ENCODE peak calls at places on chromosomes 12 and 14, in seven cellular contexts. S is left ventricle myocardium inferior, R is progenitor cell of endocrine pancreas, B is choroid plexus epithelial cell, O is GM06990, W is tibial artery, M is A549. L is an unnamed sample.

GRCh38 chr12:104602901-104603300 is 146.2 kb downstream of the CHST11 start:
- DNase-seq in O (no peak), W (no peak), R (no peak), B (no peak), M (no peak), S (no peak), L (no peak)

GRCh38 chr12:104567832-104568490 is 111.2 kb downstream of the CHST11 start:
- DNase-seq in S (no peak), M (no peak), W (no peak), R (no peak), O (no peak), B (no peak), L (no peak)

GRCh38 chr14:58919262-58919661 is 269.2 kb upstream of the DAAM1 start:
- DNase-seq in B (peak; percentile 52), O (no peak), M (no peak), S (no peak), R (no peak), W (no peak), L (no peak)

GRCh38 chr12:89424394-89424793 is 72.1 kb upstream of the DUSP6 start:
- DNase-seq in M (no peak), S (no peak), W (no peak), O (no peak), R (no peak), B (no peak), L (no peak)

GRCh38 chr12:101925352-101925751 is 48.0 kb downstream of the DRAM1 start:
- DNase-seq in M (peak; percentile 46), R (no peak), O (no peak), B (peak; percentile 100), S (peak; percentile 46), W (peak; percentile 86), L (no peak)

GRCh38 chr12:108918206-108918605 is 38.3 kb downstream of the DAO start:
- DNase-seq in W (no peak), O (no peak), B (no peak), M (no peak), S (no peak), R (no peak), L (no peak)

GRCh38 chr12:69872804-69873203 is 47.8 kb downstream of the MYRFL start:
- DNase-seq in M (no peak), W (no peak), B (peak; percentile 29), S (no peak), O (no peak), R (no peak), L (no peak)

GRCh38 chr14:32434180-32434579 is 105.1 kb downstream of the AKAP6 start:
- DNase-seq in M (no peak), S (no peak), R (no peak), W (no peak), B (no peak), O (no peak), L (no peak)

GRCh38 chr14:98954347-98955000 is 317.5 kb downstream of the BCL11B start:
- DNase-seq in W (no peak), R (no peak), S (no peak), O (no peak), B (no peak), M (no peak), L (peak; percentile 15)
- TF ChIP-seq CTCF in W (no peak), R (no peak), S (no peak), O (no peak), B (no peak), M (no peak), L (no peak)

GRCh38 chr12:2752676-2753371 is 41.9 kb upstream of the FKBP4 start:
- DNase-seq in M (peak; percentile 49), O (peak; percentile 43), R (peak; percentile 98), S (peak; percentile 72), W (peak; percentile 48), B (peak; percentile 71), L (peak; percentile 91)
- TF ChIP-seq CTCF in M (no peak), O (no peak), R (peak; percentile 15), S (peak; percentile 33), W (no peak), B (no peak), L (no peak)

DNA sequence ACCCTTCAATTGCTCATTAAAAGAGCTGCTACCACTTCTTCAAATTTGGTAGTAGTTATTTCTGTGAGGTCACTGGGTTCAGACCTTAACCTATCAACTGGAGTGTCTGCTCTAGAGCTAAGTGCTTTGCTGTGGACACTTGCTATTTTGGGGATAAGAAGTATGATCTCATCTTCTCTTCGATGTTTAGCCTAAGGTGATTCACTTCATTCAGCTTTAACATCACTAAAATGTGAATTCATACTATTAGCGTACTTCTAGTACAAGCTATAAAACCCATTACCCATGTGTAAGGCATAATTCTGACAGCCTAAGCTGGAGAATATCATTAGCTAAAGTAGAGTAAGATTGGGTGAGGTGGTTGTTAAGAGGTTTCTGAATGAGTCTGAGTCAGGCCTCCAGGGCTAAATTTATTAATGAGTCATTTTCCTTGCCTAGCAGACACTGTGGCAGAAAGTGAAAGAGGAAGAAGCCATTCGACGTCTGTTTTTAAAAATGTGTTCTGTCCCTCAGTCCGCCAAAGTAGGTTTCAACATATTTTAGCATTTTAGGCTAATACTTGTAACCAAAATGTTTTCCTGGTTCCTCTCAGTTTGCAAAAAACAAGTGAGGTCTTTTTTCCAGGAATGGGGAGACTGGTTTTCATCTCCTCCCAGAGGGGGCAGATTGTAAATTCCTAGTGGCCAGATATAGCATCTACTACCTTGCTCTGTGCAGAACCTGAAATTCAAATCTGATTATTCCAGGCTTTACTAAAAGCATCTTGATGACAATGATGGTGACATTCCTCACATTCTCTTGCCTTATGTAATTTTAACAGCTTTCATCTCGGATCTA is 103.6 kb downstream of the SSPN start:
- DNase-seq in W (no peak), S (no peak), M (peak; percentile 52), O (peak; percentile 81), B (peak; percentile 83), R (no peak), L (no peak)
- TF ChIP-seq CTCF in W (peak; percentile 49), S (peak; percentile 25), M (no peak), O (no peak), B (peak; percentile 59), R (no peak), L (no peak)

DNA sequence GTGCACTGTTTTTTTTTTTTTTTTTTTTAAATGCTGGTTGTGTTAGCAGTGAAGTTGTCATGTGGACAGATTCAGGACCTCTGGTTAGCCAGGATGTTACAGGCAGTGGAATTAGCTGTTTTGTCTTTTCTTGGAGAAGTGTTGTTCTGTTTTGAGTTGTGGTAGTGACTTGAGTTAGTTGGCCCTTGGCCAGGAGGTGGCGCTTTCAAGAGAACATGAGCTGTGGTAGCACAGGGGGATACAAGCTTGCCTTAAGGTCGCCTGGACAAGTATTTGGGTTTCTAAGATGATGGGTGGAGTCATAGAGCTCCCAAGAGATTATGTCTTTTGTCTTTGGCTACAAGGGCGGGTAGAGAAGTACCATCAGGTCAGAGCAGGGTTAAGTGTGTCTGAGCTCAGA is 33.3 kb upstream of the CCDC198 start:
- DNase-seq in W (no peak), S (no peak), O (no peak), R (no peak), B (no peak), M (peak; percentile 7), L (no peak)
- TF ChIP-seq CTCF in W (no peak), S (no peak), O (no peak), R (peak; percentile 31), B (no peak), M (no peak), L (no peak)

DNA sequence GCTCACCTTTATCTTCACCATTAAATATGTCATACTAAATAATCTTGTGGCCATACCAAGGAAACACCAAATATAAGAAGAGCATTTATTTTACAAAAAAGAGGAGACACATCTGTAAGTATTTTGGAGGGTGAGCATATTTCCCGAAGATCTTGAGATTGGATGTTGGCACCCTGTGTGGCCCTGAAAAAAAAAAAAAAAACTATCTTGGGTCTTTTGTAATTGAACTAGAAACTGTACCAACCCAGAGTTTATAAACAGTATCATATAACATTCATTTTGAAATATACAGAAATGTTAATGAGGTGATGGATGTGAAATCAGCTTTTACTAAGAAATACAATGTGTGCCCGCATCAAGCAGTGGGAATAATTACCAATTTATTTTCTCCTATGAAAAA is 104.0 kb upstream of the FRMD6 start:
- DNase-seq in R (no peak), O (no peak), W (no peak), S (no peak), B (no peak), M (no peak), L (no peak)
- TF ChIP-seq CTCF in R (no peak), O (no peak), W (no peak), S (no peak), B (no peak), M (no peak), L (no peak)

DNA sequence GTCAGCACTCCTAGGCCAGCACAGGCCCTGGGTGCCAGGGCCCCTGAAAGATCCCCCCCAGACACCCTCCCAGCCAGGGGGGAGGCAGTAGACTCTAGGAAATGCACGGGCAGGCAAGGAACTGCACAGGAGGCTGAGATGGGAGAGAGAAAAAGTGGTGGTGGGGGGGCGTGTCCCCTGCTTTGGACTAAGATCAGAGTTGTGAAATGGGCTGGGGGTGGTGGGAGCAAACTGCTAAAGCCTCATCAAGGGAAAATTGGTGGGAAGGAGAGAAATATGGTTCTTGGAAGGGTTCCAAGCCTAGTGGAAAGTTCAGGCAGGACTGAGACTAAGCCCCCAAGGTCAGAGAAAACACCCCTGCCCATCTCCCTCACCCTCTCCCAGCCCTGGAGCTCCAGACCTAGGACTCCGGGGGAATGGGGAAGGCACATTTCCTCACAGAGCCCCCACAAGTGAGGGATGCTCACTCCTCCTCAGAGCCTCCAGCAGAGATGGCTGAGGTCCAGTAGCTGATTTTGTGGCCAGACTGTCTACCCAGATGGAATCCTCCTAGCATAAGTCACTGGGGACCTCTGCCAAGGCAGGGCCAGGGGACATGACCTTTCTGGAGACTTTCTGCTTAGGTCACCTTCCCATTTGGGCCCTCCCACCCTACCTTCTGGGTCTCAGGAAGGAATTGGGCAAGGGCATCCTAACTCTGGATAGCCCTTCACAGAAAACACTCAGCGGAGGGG is 29.8 kb downstream of the FIGNL2 start:
- DNase-seq in B (peak; percentile 75), R (no peak), S (no peak), O (no peak), W (no peak), M (no peak), L (no peak)
- TF ChIP-seq CTCF in B (no peak), R (no peak), S (no peak), O (no peak), W (no peak), M (no peak), L (no peak)

DNA sequence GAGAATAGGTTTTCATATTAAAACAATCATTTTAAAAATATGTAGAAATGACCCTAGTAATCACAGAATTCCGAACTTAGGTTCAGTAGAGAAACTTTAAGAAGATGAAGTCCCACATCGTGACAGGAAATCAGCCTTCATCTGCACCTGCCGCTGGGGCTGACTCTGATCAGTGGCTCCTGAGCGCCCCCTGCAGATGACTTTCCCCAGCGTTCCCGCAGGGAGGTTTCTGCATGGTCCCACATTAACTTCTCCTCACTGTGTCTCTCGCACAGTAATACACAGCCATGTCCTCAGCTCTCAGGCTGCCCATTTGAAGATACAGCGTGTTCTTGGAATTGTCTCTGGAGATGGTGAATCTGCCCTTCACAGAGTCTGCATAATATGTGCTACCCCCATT is 1131.1 kb downstream of the TMEM121 start:
- DNase-seq in W (no peak), R (no peak), O (peak; percentile 65), B (no peak), S (no peak), M (no peak), L (no peak)
- TF ChIP-seq CTCF in W (no peak), R (no peak), O (peak; percentile 84), B (no peak), S (no peak), M (no peak), L (no peak)